ENCODE peak calls at places on chromosomes 11 and 22, in five cellular contexts. One of them, this sample, is unnamed. For H3K36me3, the result is how much of the 10 kb centered on the place peaks cover.

GRCh38 chr11:92960886-92961285 is 8.6 kb upstream of the MTNR1B start:
- DNase-seq in IMR-90: no peak
- DNase-seq in mesenchymal stem cell: no peak
- DNase-seq in upper lobe of right lung: no peak
- DNase-seq in heart right ventricle: no peak
- DNase-seq in this sample: no peak

GRCh38 chr11:61975638-61976419 is 8.4 kb upstream of the FTH1 start:
- DNase-seq in IMR-90: no peak
- DNase-seq in upper lobe of right lung: peak
- DNase-seq in mesenchymal stem cell: no peak
- DNase-seq in heart right ventricle: no peak
- DNase-seq in this sample: peak

GRCh38 chr11:33560729-33561128 is 139.9 kb downstream of the C11orf91 start:
- DNase-seq in IMR-90: no peak
- DNase-seq in upper lobe of right lung: no peak
- DNase-seq in mesenchymal stem cell: no peak
- DNase-seq in heart right ventricle: no peak
- DNase-seq in this sample: no peak

GRCh38 chr11:104259121-104259610 is 95.2 kb upstream of the PDGFD start:
- DNase-seq in mesenchymal stem cell: no peak
- DNase-seq in IMR-90: no peak
- DNase-seq in heart right ventricle: no peak
- DNase-seq in upper lobe of right lung: no peak
- DNase-seq in this sample: no peak

GRCh38 chr22:31973739-31974138 is 29.4 kb downstream of the YWHAH start:
- DNase-seq in IMR-90: no peak
- DNase-seq in heart right ventricle: peak
- DNase-seq in mesenchymal stem cell: no peak
- DNase-seq in upper lobe of right lung: no peak
- DNase-seq in this sample: no peak

GRCh38 chr11:10625982-10626311 is 57.5 kb upstream of the LYVE1 start:
- DNase-seq in heart right ventricle: peak
- DNase-seq in upper lobe of right lung: no peak
- DNase-seq in IMR-90: no peak
- DNase-seq in mesenchymal stem cell: no peak
- DNase-seq in this sample: no peak

GRCh38 chr11:37948258-37948657 is 1350.2 kb upstream of the RAG2 start:
- DNase-seq in upper lobe of right lung: no peak
- DNase-seq in heart right ventricle: no peak
- DNase-seq in mesenchymal stem cell: no peak
- DNase-seq in IMR-90: no peak
- DNase-seq in this sample: no peak

GRCh38 chr11:87454246-87454645 is 416.5 kb downstream of the TMEM135 start:
- DNase-seq in IMR-90: peak
- DNase-seq in heart right ventricle: no peak
- DNase-seq in mesenchymal stem cell: no peak
- DNase-seq in upper lobe of right lung: no peak
- DNase-seq in this sample: no peak

GRCh38 chr11:43518407-43519165 is 159.9 kb downstream of the TTC17 start:
- DNase-seq in mesenchymal stem cell: peak
- DNase-seq in upper lobe of right lung: no peak
- DNase-seq in IMR-90: peak
- DNase-seq in heart right ventricle: no peak
- DNase-seq in this sample: no peak

GRCh38 chr11:128759168-128759567 is 65.3 kb downstream of the FLI1 start:
- DNase-seq in heart right ventricle: no peak
- DNase-seq in IMR-90: no peak
- DNase-seq in mesenchymal stem cell: no peak
- DNase-seq in upper lobe of right lung: no peak
- DNase-seq in this sample: no peak
- H3K36me3 ChIP-seq in heart right ventricle: half or more
- H3K36me3 ChIP-seq in IMR-90: under half
- H3K36me3 ChIP-seq in mesenchymal stem cell: under half
- H3K36me3 ChIP-seq in upper lobe of right lung: half or more
- H3K36me3 ChIP-seq in this sample: under half

GRCh38 chr22:38122616-38123015 is 12.1 kb upstream of the BAIAP2L2 start:
- DNase-seq in mesenchymal stem cell: no peak
- DNase-seq in IMR-90: no peak
- DNase-seq in upper lobe of right lung: no peak
- DNase-seq in heart right ventricle: no peak
- DNase-seq in this sample: no peak
- H3K36me3 ChIP-seq in mesenchymal stem cell: under half
- H3K36me3 ChIP-seq in IMR-90: under half
- H3K36me3 ChIP-seq in upper lobe of right lung: under half
- H3K36me3 ChIP-seq in heart right ventricle: under half
- H3K36me3 ChIP-seq in this sample: under half

GRCh38 chr11:70334351-70334995 is 63.9 kb upstream of the CTTN start:
- DNase-seq in mesenchymal stem cell: no peak
- DNase-seq in upper lobe of right lung: no peak
- DNase-seq in heart right ventricle: no peak
- DNase-seq in IMR-90: no peak
- DNase-seq in this sample: no peak

GRCh38 chr11:70341881-70342429 is 56.4 kb upstream of the CTTN start:
- DNase-seq in heart right ventricle: no peak
- DNase-seq in mesenchymal stem cell: no peak
- DNase-seq in IMR-90: no peak
- DNase-seq in upper lobe of right lung: no peak
- DNase-seq in this sample: no peak

GRCh38 chr11:70339066-70339465 is 59.3 kb upstream of the CTTN start:
- DNase-seq in heart right ventricle: no peak
- DNase-seq in upper lobe of right lung: no peak
- DNase-seq in IMR-90: no peak
- DNase-seq in mesenchymal stem cell: no peak
- DNase-seq in this sample: no peak

GRCh38 chr11:70335511-70335910 is 62.8 kb upstream of the CTTN start:
- DNase-seq in IMR-90: no peak
- DNase-seq in upper lobe of right lung: no peak
- DNase-seq in mesenchymal stem cell: no peak
- DNase-seq in heart right ventricle: no peak
- DNase-seq in this sample: no peak

DNA sequence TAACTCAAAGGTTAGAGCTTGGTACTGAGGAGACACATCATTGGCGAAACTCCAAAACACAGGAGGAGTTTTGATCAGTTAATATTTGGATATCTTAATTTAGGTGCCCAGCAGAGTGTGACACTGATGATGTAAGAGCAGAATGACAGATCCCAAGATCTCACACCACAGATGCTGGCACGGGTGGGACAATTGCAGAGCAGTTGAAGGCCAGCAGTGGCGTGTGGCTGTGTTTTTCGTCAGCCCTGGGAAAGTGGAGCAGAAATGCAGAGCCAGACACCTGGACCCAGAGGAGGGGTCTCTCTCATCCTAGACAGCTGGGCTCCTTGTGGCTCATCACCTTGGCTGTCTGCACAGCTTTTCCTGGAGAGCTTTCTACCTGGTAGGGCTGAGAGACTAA is 59.7 kb upstream of the CTTN start:
- DNase-seq in heart right ventricle: no peak
- DNase-seq in IMR-90: no peak
- DNase-seq in upper lobe of right lung: no peak
- DNase-seq in mesenchymal stem cell: no peak
- DNase-seq in this sample: no peak
- H3K36me3 ChIP-seq in heart right ventricle: half or more
- H3K36me3 ChIP-seq in IMR-90: half or more
- H3K36me3 ChIP-seq in upper lobe of right lung: half or more
- H3K36me3 ChIP-seq in mesenchymal stem cell: half or more
- H3K36me3 ChIP-seq in this sample: under half

GRCh38 chr22:43980579-43980978 is 25.3 kb downstream of the SAMM50 start:
- DNase-seq in upper lobe of right lung: no peak
- DNase-seq in IMR-90: no peak
- DNase-seq in heart right ventricle: no peak
- DNase-seq in mesenchymal stem cell: no peak
- DNase-seq in this sample: no peak

GRCh38 chr22:43974028-43974545 is 18.8 kb downstream of the SAMM50 start:
- DNase-seq in IMR-90: no peak
- DNase-seq in mesenchymal stem cell: no peak
- DNase-seq in upper lobe of right lung: no peak
- DNase-seq in heart right ventricle: no peak
- DNase-seq in this sample: no peak

GRCh38 chr22:43975041-43975440 is 19.8 kb downstream of the SAMM50 start:
- DNase-seq in heart right ventricle: no peak
- DNase-seq in upper lobe of right lung: no peak
- DNase-seq in IMR-90: no peak
- DNase-seq in mesenchymal stem cell: no peak
- DNase-seq in this sample: no peak

GRCh38 chr22:43978558-43978957 is 23.3 kb downstream of the SAMM50 start:
- DNase-seq in heart right ventricle: no peak
- DNase-seq in upper lobe of right lung: no peak
- DNase-seq in mesenchymal stem cell: no peak
- DNase-seq in IMR-90: no peak
- DNase-seq in this sample: peak

GRCh38 chr22:43976861-43977795 is 21.9 kb downstream of the SAMM50 start:
- DNase-seq in IMR-90: no peak
- DNase-seq in heart right ventricle: no peak
- DNase-seq in mesenchymal stem cell: no peak
- DNase-seq in upper lobe of right lung: no peak
- DNase-seq in this sample: peak
- H3K36me3 ChIP-seq in IMR-90: half or more
- H3K36me3 ChIP-seq in heart right ventricle: half or more
- H3K36me3 ChIP-seq in mesenchymal stem cell: half or more
- H3K36me3 ChIP-seq in upper lobe of right lung: half or more
- H3K36me3 ChIP-seq in this sample: under half

DNA sequence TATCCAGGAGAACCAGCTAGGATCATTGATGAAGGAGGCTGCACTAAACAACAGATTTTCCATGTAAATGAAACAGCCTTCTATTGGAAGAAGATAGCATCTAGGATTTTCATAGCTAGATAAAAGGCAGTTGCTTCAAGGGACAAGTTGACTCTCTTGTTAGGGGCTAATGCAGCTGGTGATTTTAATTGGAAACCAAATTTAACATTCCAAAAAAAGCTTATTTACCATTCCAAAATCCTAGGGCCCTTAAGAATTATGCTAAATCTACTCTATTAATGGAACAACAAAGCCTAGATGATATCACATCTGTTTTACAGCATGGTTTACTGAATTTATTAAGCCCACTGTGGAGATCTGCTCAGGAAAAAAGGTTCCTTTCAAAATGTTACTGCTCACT is 66.5 kb upstream of the GRK2 start:
- DNase-seq in heart right ventricle: no peak
- DNase-seq in mesenchymal stem cell: no peak
- DNase-seq in upper lobe of right lung: no peak
- DNase-seq in IMR-90: no peak
- DNase-seq in this sample: no peak
- H3K36me3 ChIP-seq in heart right ventricle: half or more
- H3K36me3 ChIP-seq in mesenchymal stem cell: under half
- H3K36me3 ChIP-seq in upper lobe of right lung: under half
- H3K36me3 ChIP-seq in IMR-90: under half
- H3K36me3 ChIP-seq in this sample: under half

DNA sequence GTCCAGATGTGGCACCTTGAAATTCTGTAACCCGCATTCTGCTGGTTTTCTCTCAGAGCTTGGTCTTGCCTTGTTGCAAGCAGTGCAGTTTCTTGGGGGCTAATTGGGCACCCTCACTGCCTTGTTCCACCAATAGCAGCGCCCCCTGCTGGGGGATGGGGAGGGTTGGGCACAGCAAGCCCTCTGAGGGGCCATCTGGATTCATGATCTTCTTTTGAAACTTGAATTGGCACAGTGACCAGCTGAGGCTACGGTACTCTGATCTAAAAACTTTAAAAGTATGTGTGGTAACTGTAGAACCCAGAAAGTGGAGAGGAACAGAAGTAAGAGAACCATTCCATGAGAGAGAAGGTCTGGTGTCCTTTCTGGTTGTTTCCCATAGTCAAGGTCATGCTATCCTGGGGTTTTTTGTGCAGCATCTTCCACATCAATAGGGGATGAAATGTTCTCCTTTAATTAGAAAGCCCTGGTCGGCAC is 64.2 kb downstream of the MED15 start:
- DNase-seq in IMR-90: no peak
- DNase-seq in mesenchymal stem cell: peak
- DNase-seq in upper lobe of right lung: no peak
- DNase-seq in heart right ventricle: peak
- DNase-seq in this sample: no peak
- H3K36me3 ChIP-seq in IMR-90: half or more
- H3K36me3 ChIP-seq in mesenchymal stem cell: half or more
- H3K36me3 ChIP-seq in upper lobe of right lung: half or more
- H3K36me3 ChIP-seq in heart right ventricle: half or more
- H3K36me3 ChIP-seq in this sample: under half